ENCODE peak calls at places on chromosome 16, in five cellular contexts. One of them, this sample, is unnamed.

GRCh38 chr16:85673529-85674417 is 15.0 kb downstream of the GINS2 start:
- DNase-seq in esophagus muscularis mucosa: no peak
- DNase-seq in K562: no peak
- DNase-seq in H1: no peak
- DNase-seq in body of pancreas: peak
- DNase-seq in this sample: no peak

GRCh38 chr16:21613361-21613760 is 14.0 kb downstream of the METTL9 start:
- DNase-seq in esophagus muscularis mucosa: no peak
- DNase-seq in K562: no peak
- DNase-seq in H1: no peak
- DNase-seq in body of pancreas: no peak
- DNase-seq in this sample: no peak

GRCh38 chr16:75379911-75380847 is 53.1 kb downstream of the CFDP1 start:
- DNase-seq in esophagus muscularis mucosa: no peak
- DNase-seq in K562: no peak
- DNase-seq in H1: no peak
- DNase-seq in body of pancreas: no peak
- DNase-seq in this sample: no peak

GRCh38 chr16:62829615-62830014 is 793.4 kb upstream of the CDH8 start:
- DNase-seq in esophagus muscularis mucosa: no peak
- DNase-seq in K562: no peak
- DNase-seq in H1: no peak
- DNase-seq in body of pancreas: no peak
- DNase-seq in this sample: no peak

GRCh38 chr16:57265850-57266530 is 18.5 kb downstream of the PLLP start:
- DNase-seq in esophagus muscularis mucosa: no peak
- DNase-seq in K562: peak
- DNase-seq in H1: no peak
- DNase-seq in body of pancreas: peak
- DNase-seq in this sample: no peak

GRCh38 chr16:9027070-9027799 is 63.5 kb upstream of the USP7 start:
- DNase-seq in esophagus muscularis mucosa: no peak
- DNase-seq in K562: no peak
- DNase-seq in H1: no peak
- DNase-seq in body of pancreas: no peak
- DNase-seq in this sample: no peak

GRCh38 chr16:66091462-66091861 is 275.0 kb upstream of the CDH5 start:
- DNase-seq in esophagus muscularis mucosa: peak
- DNase-seq in K562: no peak
- DNase-seq in H1: no peak
- DNase-seq in body of pancreas: no peak
- DNase-seq in this sample: no peak

GRCh38 chr16:53784312-53784711 is 80.4 kb downstream of the FTO start:
- DNase-seq in esophagus muscularis mucosa: no peak
- DNase-seq in K562: no peak
- DNase-seq in H1: no peak
- DNase-seq in body of pancreas: no peak
- DNase-seq in this sample: no peak

GRCh38 chr16:85947511-85948509 is 48.8 kb downstream of the IRF8 start:
- DNase-seq in esophagus muscularis mucosa: no peak
- DNase-seq in K562: no peak
- DNase-seq in H1: no peak
- DNase-seq in body of pancreas: no peak
- DNase-seq in this sample: no peak

GRCh38 chr16:54690710-54691109 is 240.0 kb upstream of the IRX5 start:
- DNase-seq in esophagus muscularis mucosa: no peak
- DNase-seq in K562: no peak
- DNase-seq in H1: no peak
- DNase-seq in body of pancreas: no peak
- DNase-seq in this sample: no peak

GRCh38 chr16:56749806-56750491 is 20.0 kb downstream of the NUP93 start:
- DNase-seq in esophagus muscularis mucosa: no peak
- DNase-seq in K562: no peak
- DNase-seq in H1: no peak
- DNase-seq in body of pancreas: no peak
- DNase-seq in this sample: no peak

DNA sequence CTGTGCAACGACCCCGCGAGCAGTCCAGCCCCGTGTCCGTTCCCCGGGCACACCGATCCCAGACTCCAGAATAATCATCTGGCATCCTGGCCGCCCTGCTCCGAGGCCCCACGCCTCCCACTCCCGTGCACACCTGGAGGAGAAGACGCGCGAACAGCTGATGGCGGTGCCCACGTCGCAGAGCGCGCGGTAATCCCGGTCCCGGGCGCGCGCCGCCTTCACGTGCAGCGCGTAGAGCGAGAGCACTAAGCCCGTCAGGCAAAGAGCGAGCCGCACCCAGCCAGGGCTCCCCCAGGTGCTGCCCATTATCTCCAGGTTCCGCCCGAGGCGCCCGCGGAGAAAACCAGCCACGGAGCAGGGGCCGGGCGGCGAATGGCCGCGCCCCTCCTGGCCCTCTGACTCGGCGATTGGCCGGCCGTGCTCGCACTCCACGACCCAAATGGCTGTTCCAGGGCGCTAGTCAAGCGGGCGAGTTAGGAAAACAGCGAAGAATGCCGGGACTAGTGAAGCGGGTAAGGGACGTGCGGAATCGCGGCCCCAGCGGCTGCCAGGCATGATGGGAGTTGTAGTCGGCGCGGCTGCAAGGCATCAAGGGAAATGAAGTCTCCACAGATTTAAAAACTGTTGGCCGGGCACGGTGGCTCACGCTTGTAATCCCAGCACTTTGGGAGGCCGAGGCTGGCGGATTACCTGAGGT is at the start of gene VKORC1:
- DNase-seq in esophagus muscularis mucosa: peak
- DNase-seq in K562: peak
- DNase-seq in H1: peak
- DNase-seq in body of pancreas: peak
- DNase-seq in this sample: peak
- TF ChIP-seq POLR2A in esophagus muscularis mucosa: no peak
- TF ChIP-seq POLR2A in K562: peak
- TF ChIP-seq POLR2A in H1: peak
- TF ChIP-seq POLR2A in body of pancreas: peak
- TF ChIP-seq POLR2A in this sample: peak

DNA sequence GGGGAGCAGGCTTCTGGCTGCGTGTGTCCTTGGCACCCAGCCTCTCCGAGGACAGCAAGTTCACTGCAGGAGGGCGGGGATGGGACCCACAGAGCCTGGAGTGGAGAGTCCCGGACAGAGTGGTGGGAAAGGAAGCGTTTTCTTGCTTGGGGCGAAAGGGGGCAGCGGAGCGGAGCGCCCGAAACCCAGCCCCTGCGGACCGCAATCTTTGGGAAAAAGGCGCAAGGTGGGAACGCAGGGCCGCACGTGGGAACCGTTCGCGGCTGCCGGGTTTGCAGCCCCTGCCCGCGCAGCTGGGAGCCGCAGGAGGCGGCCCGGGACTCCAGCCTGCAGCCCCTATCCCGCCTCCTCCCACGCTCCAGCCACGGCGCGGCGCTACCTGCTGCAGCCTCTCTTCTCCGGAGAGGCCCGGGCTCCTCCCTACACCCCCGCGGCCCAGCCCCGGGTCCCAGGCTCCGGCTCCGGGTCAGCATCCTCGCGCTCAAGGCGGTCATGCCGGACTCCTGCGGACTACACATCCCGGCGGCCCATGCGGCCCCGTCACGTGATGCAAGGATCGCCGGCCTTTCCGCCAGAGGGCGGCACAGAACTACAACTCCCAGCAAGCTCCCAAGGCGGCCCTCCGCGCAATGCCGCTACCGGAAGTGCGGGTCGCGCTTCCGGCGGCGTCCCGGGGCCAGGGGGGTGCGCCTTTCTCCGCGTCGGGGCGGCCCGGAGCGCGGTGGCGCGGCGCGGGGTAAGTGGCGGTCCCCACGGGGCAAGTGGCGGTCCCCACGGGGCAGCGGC is at the start of the genes NTHL1 and TSC2:
- DNase-seq in esophagus muscularis mucosa: peak
- DNase-seq in K562: peak
- DNase-seq in H1: peak
- DNase-seq in body of pancreas: peak
- DNase-seq in this sample: peak
- TF ChIP-seq POLR2A in esophagus muscularis mucosa: no peak
- TF ChIP-seq POLR2A in K562: peak
- TF ChIP-seq POLR2A in H1: no peak
- TF ChIP-seq POLR2A in body of pancreas: no peak
- TF ChIP-seq POLR2A in this sample: peak

GRCh38 chr16:70378869-70379493 is 32.3 kb downstream of the DDX19A start:
- DNase-seq in esophagus muscularis mucosa: no peak
- DNase-seq in K562: no peak
- DNase-seq in H1: no peak
- DNase-seq in body of pancreas: no peak
- DNase-seq in this sample: no peak
- TF ChIP-seq POLR2A in esophagus muscularis mucosa: no peak
- TF ChIP-seq POLR2A in K562: peak
- TF ChIP-seq POLR2A in H1: peak
- TF ChIP-seq POLR2A in body of pancreas: no peak
- TF ChIP-seq POLR2A in this sample: no peak

DNA sequence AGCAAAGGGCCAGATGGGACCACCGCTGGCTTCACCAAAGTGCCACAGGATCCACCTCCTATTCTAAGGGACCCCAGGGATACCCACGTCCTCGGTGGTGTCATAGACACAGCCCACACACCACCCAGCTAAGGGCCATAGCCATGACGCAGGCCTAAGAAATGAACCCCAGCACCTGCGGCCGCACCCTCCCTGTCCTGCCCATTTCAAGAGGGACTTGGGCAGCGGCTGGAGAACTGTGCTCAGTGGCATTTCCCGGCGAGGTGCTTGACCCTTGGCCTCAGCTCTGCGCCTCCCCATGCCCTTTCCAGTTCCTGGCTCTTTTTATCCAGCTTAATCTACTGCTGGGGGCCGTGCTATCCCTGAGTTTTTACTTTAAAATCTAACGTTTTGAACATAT is 27.3 kb downstream of the ZNF778 start:
- DNase-seq in esophagus muscularis mucosa: no peak
- DNase-seq in K562: no peak
- DNase-seq in H1: no peak
- DNase-seq in body of pancreas: no peak
- DNase-seq in this sample: no peak
- TF ChIP-seq POLR2A in esophagus muscularis mucosa: no peak
- TF ChIP-seq POLR2A in K562: no peak
- TF ChIP-seq POLR2A in H1: no peak
- TF ChIP-seq POLR2A in body of pancreas: no peak
- TF ChIP-seq POLR2A in this sample: no peak

GRCh38 chr16:10944249-10945064 is at the start of gene CLEC16A:
- DNase-seq in esophagus muscularis mucosa: peak
- DNase-seq in K562: peak
- DNase-seq in H1: peak
- DNase-seq in body of pancreas: peak
- DNase-seq in this sample: peak
- TF ChIP-seq POLR2A in esophagus muscularis mucosa: peak
- TF ChIP-seq POLR2A in K562: peak
- TF ChIP-seq POLR2A in H1: no peak
- TF ChIP-seq POLR2A in body of pancreas: peak
- TF ChIP-seq POLR2A in this sample: peak

GRCh38 chr16:2054543-2055245 is 6.9 kb downstream of the TSC2 start:
- DNase-seq in esophagus muscularis mucosa: no peak
- DNase-seq in K562: no peak
- DNase-seq in H1: no peak
- DNase-seq in body of pancreas: peak
- DNase-seq in this sample: no peak
- TF ChIP-seq POLR2A in esophagus muscularis mucosa: no peak
- TF ChIP-seq POLR2A in K562: no peak
- TF ChIP-seq POLR2A in H1: no peak
- TF ChIP-seq POLR2A in body of pancreas: no peak
- TF ChIP-seq POLR2A in this sample: no peak

DNA sequence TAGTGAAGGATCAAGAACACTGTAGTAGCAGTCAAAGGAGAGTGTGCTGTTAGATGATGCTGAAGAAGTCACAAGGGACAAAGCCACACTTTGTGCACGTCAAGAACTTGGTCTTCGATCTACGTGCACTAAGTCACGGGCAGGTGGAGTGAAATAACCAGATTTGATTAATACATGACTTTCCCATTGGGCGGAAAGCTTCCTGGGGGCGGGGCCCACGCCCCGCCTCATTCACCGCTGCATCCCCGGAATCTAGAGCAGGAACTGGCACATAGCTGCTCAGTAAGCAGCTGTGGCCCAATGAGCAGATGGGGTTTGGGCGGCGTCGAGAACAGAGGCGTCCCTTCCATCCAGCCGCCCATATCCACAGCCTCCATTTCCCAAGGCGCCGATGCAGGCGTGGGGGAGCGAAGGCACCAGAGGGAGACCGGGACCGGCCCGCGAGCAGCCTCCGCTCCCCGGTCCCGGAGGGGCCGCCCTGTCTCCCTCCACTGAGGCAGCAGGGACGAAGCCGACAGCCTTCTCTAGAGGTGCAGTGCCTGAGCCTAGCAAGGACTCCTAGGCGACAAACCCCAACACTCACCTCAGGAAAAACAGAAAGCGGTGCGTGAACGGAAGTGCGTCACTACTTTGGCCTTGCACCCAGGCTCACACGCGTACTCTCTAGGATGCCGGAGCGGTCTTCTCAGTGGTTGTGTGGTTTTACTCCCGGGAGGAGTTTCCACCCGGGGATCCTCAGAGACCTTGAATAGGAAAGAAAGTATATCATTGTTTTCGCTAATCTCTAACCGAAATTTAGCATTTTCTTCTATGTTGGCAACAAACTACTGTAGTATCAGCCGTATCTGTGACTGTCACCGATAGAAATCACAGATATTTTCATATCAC is 4.9 kb downstream of the ZNF19 start:
- DNase-seq in esophagus muscularis mucosa: peak
- DNase-seq in K562: peak
- DNase-seq in H1: no peak
- DNase-seq in body of pancreas: peak
- DNase-seq in this sample: peak
- TF ChIP-seq POLR2A in esophagus muscularis mucosa: peak
- TF ChIP-seq POLR2A in K562: peak
- TF ChIP-seq POLR2A in H1: peak
- TF ChIP-seq POLR2A in body of pancreas: peak
- TF ChIP-seq POLR2A in this sample: peak

DNA sequence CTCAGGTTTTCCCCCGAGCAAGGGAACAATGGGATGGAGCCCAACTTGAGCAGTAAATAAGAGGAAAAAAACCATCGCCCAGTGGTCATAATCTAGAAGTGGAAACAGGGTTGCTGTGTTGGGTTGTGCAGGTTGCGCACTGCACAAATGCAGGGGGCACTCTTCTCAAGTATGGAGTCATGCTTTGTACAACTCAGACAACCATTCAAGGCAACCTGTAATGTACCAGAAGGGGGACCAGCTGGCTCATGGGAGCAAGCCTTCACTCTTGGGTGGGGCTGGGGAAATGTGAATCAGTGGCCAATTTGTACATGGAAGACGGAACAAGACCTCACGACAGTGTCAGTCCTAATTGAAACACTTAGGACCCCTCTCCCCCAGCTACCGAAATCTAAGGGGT is 23.9 kb upstream of the LITAF start:
- DNase-seq in esophagus muscularis mucosa: no peak
- DNase-seq in K562: no peak
- DNase-seq in H1: no peak
- DNase-seq in body of pancreas: no peak
- DNase-seq in this sample: peak
- TF ChIP-seq POLR2A in esophagus muscularis mucosa: no peak
- TF ChIP-seq POLR2A in K562: no peak
- TF ChIP-seq POLR2A in H1: no peak
- TF ChIP-seq POLR2A in body of pancreas: no peak
- TF ChIP-seq POLR2A in this sample: no peak